ENCODE peak calls at places on chromosome 2, in seven cellular contexts. X is AG08396, Y is GM04503, C is midbrain, A is neural crest cell, I is mucosa of descending colon, U is body of pancreas. E is an unnamed sample.

GRCh38 chr2:238119756-238120462 is 18.6 kb upstream of the KLHL30 start:
- DNase-seq in U (no peak), A (no peak), C (no peak), I (peak; percentile 41), X (no peak), Y (no peak), E (no peak)

GRCh38 chr2:98027535-98027934 is 31.8 kb upstream of the TMEM131 start:
- DNase-seq in U (no peak), X (no peak), Y (no peak), C (no peak), I (no peak), A (no peak), E (no peak)

GRCh38 chr2:201837391-201837790 is 31.1 kb downstream of the CDK15 start:
- DNase-seq in U (no peak), A (no peak), I (no peak), Y (no peak), X (no peak), C (no peak), E (no peak)

GRCh38 chr2:36695746-36696415 is 626 bp upstream of the VIT start:
- DNase-seq in A (no peak), C (no peak), U (no peak), I (no peak), X (peak; percentile 52), Y (no peak), E (no peak)

GRCh38 chr2:240655931-240656886 is 26.5 kb downstream of the AQP12B start:
- DNase-seq in A (no peak), C (no peak), Y (no peak), U (no peak), X (peak; percentile 62), I (no peak), E (peak; percentile 63)

GRCh38 chr2:11459816-11460215 is 6.1 kb downstream of the E2F6 start:
- DNase-seq in C (no peak), X (no peak), A (no peak), Y (no peak), U (no peak), I (no peak), E (no peak)

GRCh38 chr2:61015971-61016370 is 1.5 kb upstream of the PEX13 start:
- DNase-seq in A (no peak), X (no peak), Y (no peak), U (peak; percentile 59), I (no peak), C (no peak), E (no peak)

GRCh38 chr2:169397697-169398096 is 35.4 kb upstream of the LRP2 start:
- DNase-seq in I (no peak), A (no peak), U (no peak), Y (no peak), C (peak; percentile 19), X (no peak), E (no peak)

GRCh38 chr2:229945975-229946374 is 23.7 kb downstream of the FBXO36 start:
- DNase-seq in X (no peak), C (no peak), A (no peak), Y (no peak), I (no peak), U (no peak), E (no peak)

GRCh38 chr2:138777996-138778395 is 2.2 kb downstream of the NXPH2 start:
- DNase-seq in A (no peak), U (no peak), I (no peak), Y (peak; percentile 5), C (no peak), X (peak; percentile 31), E (peak; percentile 8)

GRCh38 chr2:29841386-29842004 is 79.9 kb downstream of the ALK start:
- DNase-seq in C (peak; percentile 48), A (peak; percentile 30), Y (no peak), U (peak; percentile 16), I (no peak), X (peak; percentile 63), E (peak; percentile 15)

GRCh38 chr2:133422946-133423345 is 145.3 kb downstream of the NCKAP5 start:
- DNase-seq in Y (peak; percentile 61), U (no peak), C (no peak), A (peak; percentile 14), X (no peak), I (no peak), E (no peak)

GRCh38 chr2:172561270-172561669 is 5.4 kb downstream of the PDK1 start:
- DNase-seq in C (no peak), A (no peak), U (no peak), X (no peak), Y (no peak), I (no peak), E (no peak)

GRCh38 chr2:217399288-217399687 is 539.4 kb upstream of the TNP1 start:
- DNase-seq in A (no peak), U (no peak), X (no peak), Y (no peak), C (no peak), I (no peak), E (no peak)

GRCh38 chr2:133484106-133484505 is 84.2 kb downstream of the NCKAP5 start:
- DNase-seq in U (no peak), A (no peak), I (no peak), Y (peak; percentile 72), X (peak; percentile 64), C (no peak), E (no peak)

GRCh38 chr2:3146175-3146574 is 231.4 kb downstream of the EIPR1 start:
- DNase-seq in Y (no peak), X (no peak), A (no peak), C (no peak), I (no peak), U (no peak), E (no peak)

GRCh38 chr2:285506-285905 is 2.4 kb downstream of the ALKAL2 start:
- DNase-seq in U (no peak), Y (peak; percentile 70), X (peak; percentile 79), I (no peak), C (no peak), A (no peak), E (no peak)

GRCh38 chr2:72581560-72582181 is 244.2 kb downstream of the EXOC6B start:
- DNase-seq in U (no peak), A (no peak), C (no peak), X (no peak), Y (no peak), I (no peak), E (no peak)

GRCh38 chr2:25982273-25982967 is at the start of gene KIF3C:
- DNase-seq in U (peak; percentile 70), A (peak; percentile 71), X (peak; percentile 84), C (peak; percentile 79), I (peak; percentile 75), Y (no peak), E (peak; percentile 82)

GRCh38 chr2:234879671-234880455 is 72.0 kb upstream of the SH3BP4 start:
- DNase-seq in C (no peak), I (no peak), U (peak; percentile 37), Y (no peak), A (no peak), X (no peak), E (no peak)

GRCh38 chr2:128448331-128449225 is 129.9 kb upstream of the HS6ST1 start:
- DNase-seq in U (no peak), A (no peak), X (no peak), Y (no peak), C (no peak), I (no peak), E (no peak)

GRCh38 chr2:90209009-90209408 is 1517.5 kb downstream of the RPIA start:
- DNase-seq in U (no peak), A (no peak), X (no peak), Y (no peak), I (no peak), C (no peak), E (no peak)

GRCh38 chr2:40470817-40471809 is 19.2 kb upstream of the SLC8A1 start:
- DNase-seq in I (no peak), U (no peak), C (no peak), X (no peak), A (no peak), Y (no peak), E (no peak)

GRCh38 chr2:49954074-49954473 is 799.8 kb upstream of the FSHR start:
- DNase-seq in A (no peak), I (no peak), C (no peak), U (no peak), Y (no peak), X (no peak), E (no peak)

GRCh38 chr2:1081411-1082225 is 131.0 kb downstream of the SNTG2 start:
- DNase-seq in Y (peak; percentile 7), U (peak; percentile 55), X (peak; percentile 61), C (no peak), A (no peak), I (no peak), E (no peak)

GRCh38 chr2:19890104-19890503 is 11.7 kb downstream of the TTC32 start:
- DNase-seq in Y (no peak), I (no peak), A (no peak), U (no peak), C (no peak), X (no peak), E (no peak)

GRCh38 chr2:127398239-127398590 is 10.4 kb upstream of the MAP3K2 start:
- DNase-seq in Y (peak; percentile 76), X (peak; percentile 94), A (no peak), I (peak; percentile 85), U (peak; percentile 93), C (peak; percentile 18), E (peak; percentile 97)

GRCh38 chr2:234512884-234513669 is 16.2 kb upstream of the ARL4C start:
- DNase-seq in C (no peak), A (no peak), U (no peak), Y (no peak), X (no peak), I (no peak), E (no peak)

GRCh38 chr2:30965085-30965484 is 157.8 kb upstream of the CAPN13 start:
- DNase-seq in X (no peak), I (no peak), A (no peak), Y (no peak), U (no peak), C (no peak), E (no peak)

GRCh38 chr2:68423966-68424650 is 43.0 kb downstream of the FBXO48 start:
- DNase-seq in Y (no peak), A (no peak), X (no peak), U (no peak), I (no peak), C (no peak), E (no peak)

GRCh38 chr2:19361325-19361990 is 3.0 kb upstream of the OSR1 start:
- DNase-seq in A (no peak), I (peak; percentile 64), Y (no peak), C (no peak), X (no peak), U (no peak), E (no peak)

GRCh38 chr2:111662771-111663470 is 221.1 kb downstream of the ANAPC1 start:
- DNase-seq in I (no peak), C (no peak), X (no peak), Y (no peak), U (no peak), A (no peak), E (peak; percentile 53)

E was measured in H54.